ENCODE peak calls at places on chromosomes 11 and 22, in seven cellular contexts. P is stomach, Q is spleen, W is HepG2, H is sigmoid colon, M is K562, Y is HCT116. A is an unnamed sample.

GRCh38 chr11:115439385-115439784 is 64.8 kb downstream of the CADM1 start:
- DNase-seq in P (no peak), Q (no peak), W (no peak), H (no peak), M (no peak), Y (no peak), A (no peak)

GRCh38 chr22:40247976-40248375 is 70.3 kb downstream of the TNRC6B start:
- DNase-seq in P (no peak), Q (no peak), W (no peak), H (no peak), M (no peak), Y (no peak), A (peak; percentile 28)

GRCh38 chr11:61918251-61919112 is 1.1 kb upstream of the RAB3IL1 start:
- DNase-seq in P (no peak), Q (no peak), W (no peak), H (peak; percentile 78), M (no peak), Y (no peak), A (no peak)

GRCh38 chr22:29379258-29379657 is 9.1 kb downstream of the AP1B1 start:
- DNase-seq in P (no peak), Q (no peak), W (no peak), H (peak; percentile 19), M (no peak), Y (no peak), A (no peak)

GRCh38 chr11:17612221-17613188 is 65.4 kb downstream of the OTOG start:
- DNase-seq in P (no peak), Q (no peak), W (no peak), H (no peak), M (no peak), Y (no peak), A (no peak)

GRCh38 chr11:73140213-73141030 is 1.7 kb downstream of the FCHSD2 start:
- DNase-seq in P (peak; percentile 48), Q (peak; percentile 84), W (no peak), H (no peak), M (no peak), Y (no peak), A (no peak)

GRCh38 chr11:76233936-76234703 is 27.8 kb upstream of the WNT11 start:
- DNase-seq in P (no peak), Q (peak; percentile 87), W (no peak), H (peak; percentile 89), M (peak; percentile 56), Y (no peak), A (peak; percentile 55)

GRCh38 chr11:128886401-128887119 is 4.6 kb upstream of the KCNJ5 start:
- DNase-seq in P (peak; percentile 71), Q (no peak), W (no peak), H (no peak), M (no peak), Y (no peak), A (peak; percentile 27)

GRCh38 chr11:47711816-47712215 is 3.4 kb downstream of the AGBL2 start:
- DNase-seq in P (no peak), Q (no peak), W (no peak), H (no peak), M (no peak), Y (no peak), A (no peak)

GRCh38 chr11:47714554-47715081 is 551 bp downstream of the AGBL2 start:
- DNase-seq in P (no peak), Q (peak; percentile 77), W (no peak), H (peak; percentile 66), M (no peak), Y (no peak), A (peak; percentile 18)

GRCh38 chr11:47716692-47717091 is 1.5 kb upstream of the AGBL2 start:
- DNase-seq in P (no peak), Q (no peak), W (no peak), H (no peak), M (no peak), Y (no peak), A (no peak)

GRCh38 chr11:47711225-47711624 is 3.9 kb downstream of the AGBL2 start:
- DNase-seq in P (no peak), Q (no peak), W (no peak), H (no peak), M (no peak), Y (no peak), A (no peak)

DNA sequence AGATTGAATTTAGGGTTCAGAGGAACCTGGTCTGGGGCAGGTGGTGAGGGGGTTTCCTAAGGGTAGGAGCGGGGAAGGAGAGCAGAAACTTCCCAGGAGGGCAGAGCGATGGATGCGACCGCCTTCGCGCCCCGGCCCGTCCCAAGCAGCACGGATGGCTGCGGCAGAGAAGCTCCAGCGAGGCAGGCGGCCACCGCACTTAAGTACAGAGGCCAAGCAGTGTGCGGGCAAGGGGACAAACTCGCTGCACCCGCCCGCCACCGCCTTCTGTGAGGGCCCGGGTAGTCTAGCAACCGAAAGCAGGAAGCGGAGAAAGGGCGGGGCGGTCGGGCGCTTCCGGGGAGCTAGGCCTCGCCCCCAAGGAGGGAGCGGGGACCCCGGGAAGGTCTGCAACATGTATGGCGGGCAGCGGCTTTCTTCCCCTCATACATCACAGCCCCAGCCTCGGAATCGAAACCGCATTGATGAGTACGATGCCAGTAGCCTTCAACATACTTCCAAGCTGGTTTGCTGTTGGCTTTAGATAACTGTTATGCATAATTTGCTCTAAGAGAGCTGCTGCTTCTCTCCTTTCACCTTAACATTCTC is at the start of gene AGBL2:
- DNase-seq in P (peak; percentile 76), Q (peak; percentile 97), W (peak; percentile 68), H (peak; percentile 86), M (peak; percentile 74), Y (no peak), A (peak; percentile 89)
- TF ChIP-seq POLR2A in P (no peak), Q (no peak), W (peak; percentile 35), H (peak; percentile 8), M (peak; percentile 66), Y (no peak), A (peak; percentile 79)

GRCh38 chr11:12863605-12864121 is 145.5 kb upstream of the RASSF10 start:
- DNase-seq in P (no peak), Q (no peak), W (no peak), H (no peak), M (no peak), Y (no peak), A (no peak)

GRCh38 chr11:12862761-12863469 is 146.2 kb upstream of the RASSF10 start:
- DNase-seq in P (no peak), Q (no peak), W (no peak), H (peak; percentile 82), M (peak; percentile 36), Y (no peak), A (peak; percentile 44)

GRCh38 chr11:12857572-12857971 is 151.5 kb upstream of the RASSF10 start:
- DNase-seq in P (no peak), Q (no peak), W (no peak), H (no peak), M (no peak), Y (no peak), A (no peak)

GRCh38 chr11:12860827-12861226 is 148.3 kb upstream of the RASSF10 start:
- DNase-seq in P (no peak), Q (no peak), W (no peak), H (no peak), M (no peak), Y (no peak), A (no peak)

GRCh38 chr11:12859872-12860657 is 149.1 kb upstream of the RASSF10 start:
- DNase-seq in P (no peak), Q (no peak), W (no peak), H (no peak), M (peak; percentile 63), Y (no peak), A (no peak)
- H3K4me1 ChIP-seq in P (peaks cover 65% of the 10 kb centered on the region), Q (peaks cover 4% of the 10 kb centered on the region), W (peaks cover 29% of the 10 kb centered on the region), H (peaks cover 48% of the 10 kb centered on the region), M (peaks cover 31% of the 10 kb centered on the region), Y (no peaks in the 10 kb centered on the region), A (peaks cover 28% of the 10 kb centered on the region)

GRCh38 chr11:111922803-111923202 is 4.1 kb downstream of the C11orf52 start:
- DNase-seq in P (peak; percentile 49), Q (no peak), W (peak; percentile 41), H (peak; percentile 87), M (no peak), Y (no peak), A (no peak)
- TF ChIP-seq POLR2AphosphoS5 in P (peak; percentile 22), Q (no peak), W (no peak), H (peak; percentile 67), M (no peak), Y (no peak), A (peak; percentile 20)

GRCh38 chr22:42073568-42074152 is 388 bp upstream of the PHETA2 start:
- DNase-seq in P (no peak), Q (peak; percentile 78), W (no peak), H (no peak), M (no peak), Y (no peak), A (no peak)

GRCh38 chr22:42069801-42070516 is 653 bp downstream of the NAGA start:
- DNase-seq in P (no peak), Q (peak; percentile 32), W (no peak), H (no peak), M (peak; percentile 19), Y (no peak), A (no peak)

GRCh38 chr22:42072606-42073330 is 1.3 kb upstream of the PHETA2 start:
- DNase-seq in P (no peak), Q (peak; percentile 71), W (no peak), H (no peak), M (no peak), Y (no peak), A (no peak)

GRCh38 chr22:42068351-42068730 is 2.3 kb downstream of the NAGA start:
- DNase-seq in P (no peak), Q (peak; percentile 67), W (no peak), H (no peak), M (no peak), Y (no peak), A (no peak)

DNA sequence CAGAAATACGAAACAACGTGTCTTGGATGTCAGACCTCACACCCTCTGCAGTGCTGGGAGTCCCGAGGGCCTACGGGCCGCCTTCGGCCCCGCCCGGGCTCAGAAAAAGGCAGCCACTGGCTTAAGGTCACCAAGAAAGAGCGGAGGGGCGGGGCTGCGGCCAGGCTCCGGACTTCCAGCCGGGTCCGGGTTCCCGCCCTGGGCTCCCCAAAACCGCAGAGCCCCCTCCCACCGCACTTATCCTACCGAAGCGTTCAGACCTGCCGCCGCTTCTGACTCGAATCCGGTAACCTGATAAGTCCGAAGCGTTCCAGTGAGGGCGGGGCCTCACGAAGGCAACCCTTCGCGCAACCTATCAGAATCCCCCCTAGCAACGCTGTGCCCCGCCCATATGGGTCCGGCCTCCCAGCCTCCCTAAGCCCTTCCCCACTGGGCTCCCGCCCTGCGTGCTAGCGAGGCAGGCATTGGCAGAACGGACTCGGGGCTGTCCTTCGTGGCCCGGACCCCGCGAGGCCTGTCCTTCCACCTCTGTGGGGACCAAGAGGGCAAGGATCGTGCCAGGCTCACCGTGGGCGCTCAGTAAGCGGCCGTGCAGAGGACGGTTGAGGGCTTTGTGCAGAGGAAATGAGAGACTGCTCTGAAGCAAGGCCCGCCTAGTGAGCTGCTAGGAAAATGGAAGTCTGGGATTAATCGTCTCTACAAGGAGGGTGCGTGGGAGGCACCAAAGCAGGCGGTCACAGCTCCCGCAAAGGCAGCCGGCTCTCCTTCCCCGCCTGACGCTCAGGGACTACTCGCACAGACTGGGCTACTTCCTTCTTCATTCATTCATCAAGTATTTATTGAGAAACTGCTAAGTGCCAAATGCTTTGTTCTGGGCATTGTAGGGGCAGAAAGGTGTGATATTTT is at the start of gene NAGA:
- DNase-seq in P (peak; percentile 96), Q (peak; percentile 98), W (peak; percentile 92), H (peak; percentile 98), M (peak; percentile 93), Y (peak; percentile 92), A (peak; percentile 97)
- TF ChIP-seq POLR2A in P (no peak), Q (no peak), W (peak; percentile 67), H (peak; percentile 73), M (peak; percentile 84), Y (peak; percentile 76), A (peak; percentile 90)

GRCh38 chr11:47987310-47987709 is 7.0 kb downstream of the PTPRJ start:
- DNase-seq in P (no peak), Q (no peak), W (no peak), H (no peak), M (no peak), Y (no peak), A (no peak)
- H3K4me1 ChIP-seq in P (peaks cover 84% of the 10 kb centered on the region), Q (peaks cover 100% of the 10 kb centered on the region), W (peaks cover 35% of the 10 kb centered on the region), H (peaks cover 10% of the 10 kb centered on the region), M (peaks cover 34% of the 10 kb centered on the region), Y (peaks cover 85% of the 10 kb centered on the region), A (peaks cover 25% of the 10 kb centered on the region)

A was measured in transverse colon.